ENCODE peak calls at places on chromosomes 16 and 17, in five cellular contexts. One of them, this sample, is unnamed.
A peak's percentile ranks its signal among the peaks of the same experiment; 100 is the strongest.

GRCh38 chr17:3963214-3964201 is 729 bp downstream of the ATP2A3 start:
- DNase-seq in BJ: no peak
- DNase-seq in neuronal stem cell: no peak
- DNase-seq in A549: no peak
- DNase-seq in AG04449: no peak
- DNase-seq in this sample: no peak

GRCh38 chr17:80104321-80104955 is 3.1 kb downstream of the GAA start:
- DNase-seq in BJ: no peak
- DNase-seq in neuronal stem cell: no peak
- DNase-seq in A549: no peak
- DNase-seq in AG04449: no peak
- DNase-seq in this sample: no peak

GRCh38 chr17:62671553-62671952 is 44.1 kb downstream of the MRC2 start:
- DNase-seq in BJ: no peak
- DNase-seq in neuronal stem cell: no peak
- DNase-seq in A549: no peak
- DNase-seq in AG04449: no peak
- DNase-seq in this sample: no peak

GRCh38 chr17:27471321-27472269 is 15.3 kb downstream of the KSR1 start:
- DNase-seq in BJ: no peak
- DNase-seq in neuronal stem cell: no peak
- DNase-seq in A549: peak; percentile 35
- DNase-seq in AG04449: no peak
- DNase-seq in this sample: no peak

GRCh38 chr16:72736074-72736473 is 311.9 kb downstream of the ZFHX3 start:
- DNase-seq in BJ: no peak
- DNase-seq in neuronal stem cell: no peak
- DNase-seq in A549: no peak
- DNase-seq in AG04449: no peak
- DNase-seq in this sample: no peak

GRCh38 chr17:44919885-44920564 is 4.7 kb upstream of the GFAP start:
- DNase-seq in BJ: no peak
- DNase-seq in neuronal stem cell: peak; percentile 65
- DNase-seq in A549: peak; percentile 89
- DNase-seq in AG04449: no peak
- DNase-seq in this sample: peak; percentile 36

GRCh38 chr17:4811471-4811870 is 4.5 kb downstream of the PLD2 start:
- DNase-seq in BJ: no peak
- DNase-seq in neuronal stem cell: no peak
- DNase-seq in A549: no peak
- DNase-seq in AG04449: no peak
- DNase-seq in this sample: no peak

GRCh38 chr17:57905875-57906455 is 49.2 kb downstream of the CUEDC1 start:
- DNase-seq in BJ: no peak
- DNase-seq in neuronal stem cell: no peak
- DNase-seq in A549: no peak
- DNase-seq in AG04449: no peak
- DNase-seq in this sample: no peak

GRCh38 chr16:4052801-4053662 is 63.2 kb downstream of the ADCY9 start:
- DNase-seq in BJ: peak; percentile 64
- DNase-seq in neuronal stem cell: no peak
- DNase-seq in A549: no peak
- DNase-seq in AG04449: no peak
- DNase-seq in this sample: no peak

GRCh38 chr16:85759631-85760419 is 8.9 kb upstream of the C16orf74 start:
- DNase-seq in BJ: no peak
- DNase-seq in neuronal stem cell: no peak
- DNase-seq in A549: peak; percentile 41
- DNase-seq in AG04449: no peak
- DNase-seq in this sample: no peak

GRCh38 chr16:68658258-68658973 is 13.3 kb downstream of the CDH3 start:
- DNase-seq in BJ: peak; percentile 63
- DNase-seq in neuronal stem cell: no peak
- DNase-seq in A549: peak; percentile 53
- DNase-seq in AG04449: peak; percentile 54
- DNase-seq in this sample: peak; percentile 32

GRCh38 chr16:84810518-84811273 is 9.1 kb upstream of the CRISPLD2 start:
- DNase-seq in BJ: no peak
- DNase-seq in neuronal stem cell: no peak
- DNase-seq in A549: no peak
- DNase-seq in AG04449: no peak
- DNase-seq in this sample: peak; percentile 68

GRCh38 chr17:61551255-61551742 is 39.7 kb downstream of the NACA2 start:
- DNase-seq in BJ: peak; percentile 5
- DNase-seq in neuronal stem cell: peak; percentile 3
- DNase-seq in A549: peak; percentile 68
- DNase-seq in AG04449: peak; percentile 3
- DNase-seq in this sample: peak; percentile 7

GRCh38 chr16:154223-155030 is 2.0 kb downstream of the HBZ start:
- DNase-seq in BJ: no peak
- DNase-seq in neuronal stem cell: peak; percentile 59
- DNase-seq in A549: no peak
- DNase-seq in AG04449: no peak
- DNase-seq in this sample: no peak

GRCh38 chr17:82884923-82885322 is 45.1 kb upstream of the ZNF750 start:
- DNase-seq in BJ: no peak
- DNase-seq in neuronal stem cell: no peak
- DNase-seq in A549: no peak
- DNase-seq in AG04449: no peak
- DNase-seq in this sample: no peak

GRCh38 chr17:68497885-68498319 is 14.3 kb upstream of the PRKAR1A start:
- DNase-seq in BJ: no peak
- DNase-seq in neuronal stem cell: no peak
- DNase-seq in A549: no peak
- DNase-seq in AG04449: no peak
- DNase-seq in this sample: no peak

GRCh38 chr16:69894675-69895074 is 56.5 kb upstream of the CLEC18A start:
- DNase-seq in BJ: no peak
- DNase-seq in neuronal stem cell: no peak
- DNase-seq in A549: no peak
- DNase-seq in AG04449: no peak
- DNase-seq in this sample: no peak

GRCh38 chr16:21963887-21964286 is 10.7 kb downstream of the UQCRC2 start:
- DNase-seq in BJ: no peak
- DNase-seq in neuronal stem cell: no peak
- DNase-seq in A549: no peak
- DNase-seq in AG04449: no peak
- DNase-seq in this sample: no peak

GRCh38 chr16:23380501-23380951 is 72.5 kb downstream of the COG7 start:
- DNase-seq in BJ: no peak
- DNase-seq in neuronal stem cell: no peak
- DNase-seq in A549: no peak
- DNase-seq in AG04449: no peak
- DNase-seq in this sample: no peak

GRCh38 chr16:56125922-56126321 is 65.4 kb upstream of the GNAO1 start:
- DNase-seq in BJ: no peak
- DNase-seq in neuronal stem cell: no peak
- DNase-seq in A549: no peak
- DNase-seq in AG04449: no peak
- DNase-seq in this sample: no peak

GRCh38 chr17:6786618-6787017 is 10.6 kb downstream of the FBXO39 start:
- DNase-seq in BJ: peak; percentile 17
- DNase-seq in neuronal stem cell: no peak
- DNase-seq in A549: peak; percentile 14
- DNase-seq in AG04449: no peak
- DNase-seq in this sample: peak; percentile 59

GRCh38 chr16:52446076-52446475 is 100.9 kb downstream of the TOX3 start:
- DNase-seq in BJ: no peak
- DNase-seq in neuronal stem cell: no peak
- DNase-seq in A549: no peak
- DNase-seq in AG04449: no peak
- DNase-seq in this sample: no peak

GRCh38 chr16:57801856-57802634 is at the start of gene KIFC3:
- DNase-seq in BJ: no peak
- DNase-seq in neuronal stem cell: no peak
- DNase-seq in A549: peak; percentile 80
- DNase-seq in AG04449: no peak
- DNase-seq in this sample: no peak

GRCh38 chr16:66026211-66026610 is 340.3 kb upstream of the CDH5 start:
- DNase-seq in BJ: no peak
- DNase-seq in neuronal stem cell: no peak
- DNase-seq in A549: peak; percentile 5
- DNase-seq in AG04449: no peak
- DNase-seq in this sample: no peak

GRCh38 chr16:3729161-3730112 is 12.1 kb upstream of the TRAP1 start:
- DNase-seq in BJ: no peak
- DNase-seq in neuronal stem cell: no peak
- DNase-seq in A549: no peak
- DNase-seq in AG04449: no peak
- DNase-seq in this sample: no peak

GRCh38 chr16:759110-759910 is 1.2 kb upstream of the MSLN start:
- DNase-seq in BJ: no peak
- DNase-seq in neuronal stem cell: no peak
- DNase-seq in A549: no peak
- DNase-seq in AG04449: no peak
- DNase-seq in this sample: no peak

GRCh38 chr16:22297871-22298733 is 893 bp downstream of the POLR3E start:
- DNase-seq in BJ: peak; percentile 84
- DNase-seq in neuronal stem cell: peak; percentile 87
- DNase-seq in A549: peak; percentile 95
- DNase-seq in AG04449: peak; percentile 92
- DNase-seq in this sample: peak; percentile 95

GRCh38 chr16:84096447-84097005 is 20.2 kb downstream of the MBTPS1 start:
- DNase-seq in BJ: no peak
- DNase-seq in neuronal stem cell: no peak
- DNase-seq in A549: peak; percentile 70
- DNase-seq in AG04449: no peak
- DNase-seq in this sample: no peak

GRCh38 chr16:29898786-29899515 is 399 bp downstream of the SEZ6L2 start:
- DNase-seq in BJ: no peak
- DNase-seq in neuronal stem cell: peak; percentile 33
- DNase-seq in A549: no peak
- DNase-seq in AG04449: no peak
- DNase-seq in this sample: no peak

GRCh38 chr16:29897333-29897732 is 2.0 kb downstream of the SEZ6L2 start:
- DNase-seq in BJ: no peak
- DNase-seq in neuronal stem cell: no peak
- DNase-seq in A549: no peak
- DNase-seq in AG04449: no peak
- DNase-seq in this sample: no peak

GRCh38 chr16:29899516-29900101 is at the start of gene SEZ6L2:
- DNase-seq in BJ: peak; percentile 59
- DNase-seq in neuronal stem cell: peak; percentile 84
- DNase-seq in A549: peak; percentile 94
- DNase-seq in AG04449: peak; percentile 12
- DNase-seq in this sample: peak; percentile 75

GRCh38 chr16:29896841-29897240 is 2.5 kb downstream of the SEZ6L2 start:
- DNase-seq in BJ: no peak
- DNase-seq in neuronal stem cell: no peak
- DNase-seq in A549: no peak
- DNase-seq in AG04449: no peak
- DNase-seq in this sample: no peak

GRCh38 chr16:29898135-29898534 is 1.2 kb downstream of the SEZ6L2 start:
- DNase-seq in BJ: no peak
- DNase-seq in neuronal stem cell: no peak
- DNase-seq in A549: no peak
- DNase-seq in AG04449: no peak
- DNase-seq in this sample: no peak
- H3K4me3 ChIP-seq in BJ: no peak overlapping the region
- H3K4me3 ChIP-seq in neuronal stem cell: peak overlapping the region; percentile 59
- H3K4me3 ChIP-seq in A549: no peak overlapping the region
- H3K4me3 ChIP-seq in AG04449: no peak overlapping the region
- H3K4me3 ChIP-seq in this sample: peak overlapping the region; percentile 63

DNA sequence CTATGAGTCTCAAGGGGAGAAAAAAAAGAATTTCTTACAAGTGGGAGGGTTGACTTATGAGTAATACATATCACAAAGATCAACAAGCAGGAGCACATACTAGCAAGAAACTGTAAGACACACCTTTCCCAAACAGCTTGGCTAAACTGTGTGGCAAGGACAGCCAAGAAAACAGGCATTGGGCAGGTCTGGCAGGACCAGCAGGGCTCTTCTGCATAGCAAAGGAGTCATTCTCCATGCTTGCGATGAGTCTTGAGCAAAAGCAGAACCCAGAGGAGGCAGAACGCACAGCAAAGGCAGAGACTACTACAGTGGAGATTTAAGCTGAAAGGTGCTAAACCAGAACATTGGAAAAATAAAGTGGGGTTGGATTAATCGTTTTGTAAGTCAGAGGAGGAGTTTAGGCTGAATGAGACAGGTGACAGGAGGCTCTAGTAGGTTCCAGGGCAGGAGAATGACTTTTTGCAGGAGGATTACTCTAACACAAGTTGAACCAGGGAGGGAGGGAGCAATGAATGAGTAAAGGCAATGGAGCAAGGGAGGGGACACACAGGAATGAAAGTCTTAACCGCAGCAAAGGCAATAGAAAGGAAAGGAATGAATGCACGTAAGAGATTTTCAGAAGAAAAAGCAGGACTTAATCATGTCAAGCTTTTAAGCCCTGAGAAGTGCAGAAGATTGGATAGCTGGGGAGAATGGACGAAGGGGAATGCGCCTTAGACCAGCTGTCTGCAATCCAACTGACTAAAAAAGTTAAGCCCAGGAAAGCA is 2.7 kb downstream of the N4BP1 start:
- DNase-seq in BJ: no peak
- DNase-seq in neuronal stem cell: no peak
- DNase-seq in A549: peak; percentile 37
- DNase-seq in AG04449: peak; percentile 23
- DNase-seq in this sample: no peak
- H3K4me3 ChIP-seq in BJ: no peak overlapping the region
- H3K4me3 ChIP-seq in neuronal stem cell: no peak overlapping the region
- H3K4me3 ChIP-seq in A549: no peak overlapping the region
- H3K4me3 ChIP-seq in AG04449: no peak overlapping the region
- H3K4me3 ChIP-seq in this sample: no peak overlapping the region

GRCh38 chr16:88805340-88805715 is 1.7 kb downstream of the CDT1 start:
- DNase-seq in BJ: no peak
- DNase-seq in neuronal stem cell: no peak
- DNase-seq in A549: no peak
- DNase-seq in AG04449: no peak
- DNase-seq in this sample: no peak
- H3K4me3 ChIP-seq in BJ: no peak overlapping the region
- H3K4me3 ChIP-seq in neuronal stem cell: peak overlapping the region; percentile 97
- H3K4me3 ChIP-seq in A549: peak overlapping the region; percentile 73
- H3K4me3 ChIP-seq in AG04449: no peak overlapping the region
- H3K4me3 ChIP-seq in this sample: no peak overlapping the region

DNA sequence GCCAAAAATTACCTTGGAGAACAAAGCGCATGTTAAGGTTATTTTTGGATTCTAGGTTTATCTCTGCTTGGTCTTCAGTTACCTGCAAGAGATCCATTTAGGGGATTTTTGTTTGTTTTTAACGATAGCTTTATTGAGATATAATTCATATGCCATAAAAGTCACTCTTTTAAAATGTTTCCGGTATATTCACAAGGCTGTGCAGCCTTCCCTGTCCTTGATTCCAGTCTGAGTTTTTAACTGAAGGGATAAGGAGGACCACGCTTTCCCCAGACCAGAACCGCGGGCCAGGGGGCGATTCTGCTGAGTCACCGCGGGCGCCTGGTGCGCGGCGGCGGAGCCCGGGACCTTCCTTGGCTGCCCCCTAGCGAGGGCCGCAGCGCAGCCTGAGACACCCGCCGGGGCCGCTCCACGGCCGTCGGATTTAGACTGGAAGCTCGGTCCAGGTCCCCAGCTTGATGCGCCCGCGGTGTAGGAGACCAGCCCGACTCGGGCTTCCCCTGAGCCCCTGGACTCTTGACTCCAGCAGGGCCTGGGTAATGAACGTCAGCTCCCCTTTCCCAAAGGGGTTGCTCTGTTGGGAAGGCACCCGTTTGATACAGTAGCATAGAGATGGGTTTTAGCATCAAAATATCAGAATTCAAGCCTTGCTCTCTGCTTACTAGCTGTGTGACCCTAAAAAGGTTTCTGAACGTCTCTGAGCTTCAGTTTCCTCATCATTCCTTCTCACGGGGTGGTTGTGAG is 50.0 kb upstream of the STH start:
- DNase-seq in BJ: peak; percentile 4
- DNase-seq in neuronal stem cell: peak; percentile 41
- DNase-seq in A549: peak; percentile 81
- DNase-seq in AG04449: no peak
- DNase-seq in this sample: peak; percentile 7
- H3K4me3 ChIP-seq in BJ: no peak overlapping the region
- H3K4me3 ChIP-seq in neuronal stem cell: no peak overlapping the region
- H3K4me3 ChIP-seq in A549: peak overlapping the region; percentile 7
- H3K4me3 ChIP-seq in AG04449: no peak overlapping the region
- H3K4me3 ChIP-seq in this sample: no peak overlapping the region

This sample was measured in skeletal muscle cell.